ENCODE peak calls at places on chromosome 11, in ten cellular contexts. E, X, D, F, Y, M, C, L, P and R are unnamed samples.

GRCh38 chr11:55726715-55727324 is 46.4 kb upstream of the OR5D13 start:
- DNase-seq in E (no peak), X (no peak), D (no peak), F (no peak), Y (peak; percentile 31), M (no peak), C (no peak), L (no peak), P (no peak), R (no peak)

GRCh38 chr11:73875840-73876239 is 806 bp downstream of the COA4 start:
- DNase-seq in E (no peak), X (no peak), D (no peak), F (no peak), Y (no peak), M (peak; percentile 15), C (peak; percentile 17), L (peak; percentile 32), P (no peak), R (no peak)

GRCh38 chr11:130533113-130533803 is 84.8 kb downstream of the ADAMTS15 start:
- DNase-seq in E (no peak), X (no peak), D (peak; percentile 91), F (no peak), Y (no peak), M (no peak), C (no peak), L (no peak), P (no peak), R (no peak)

GRCh38 chr11:100981196-100981824 is 148.3 kb downstream of the PGR start:
- DNase-seq in E (no peak), X (no peak), D (peak; percentile 30), F (no peak), Y (no peak), M (no peak), C (no peak), L (no peak), P (no peak), R (no peak)

GRCh38 chr11:18700375-18700774 is 1.8 kb downstream of the TMEM86A start:
- DNase-seq in E (no peak), X (no peak), D (peak; percentile 84), F (no peak), Y (no peak), M (peak; percentile 24), C (no peak), L (no peak), P (no peak), R (no peak)

GRCh38 chr11:36131719-36132349 is 157.4 kb downstream of the COMMD9 start:
- DNase-seq in E (no peak), X (no peak), D (peak; percentile 44), F (peak; percentile 17), Y (peak; percentile 47), M (peak; percentile 45), C (peak; percentile 71), L (peak; percentile 81), P (peak; percentile 24), R (peak; percentile 57)

GRCh38 chr11:67632175-67632981 is 2.6 kb upstream of the NUDT8 start:
- DNase-seq in E (no peak), X (no peak), D (no peak), F (no peak), Y (no peak), M (no peak), C (no peak), L (no peak), P (peak; percentile 57), R (peak; percentile 91)

GRCh38 chr11:111195192-111195591 is 50.3 kb upstream of the POU2AF2 start:
- DNase-seq in E (no peak), X (no peak), D (no peak), F (no peak), Y (peak; percentile 42), M (no peak), C (no peak), L (no peak), P (no peak), R (no peak)

GRCh38 chr11:73384871-73385692 is 8.9 kb downstream of the RELT start:
- DNase-seq in E (no peak), X (no peak), D (no peak), F (no peak), Y (no peak), M (peak; percentile 18), C (peak; percentile 53), L (peak; percentile 21), P (peak; percentile 73), R (no peak)

GRCh38 chr11:118437046-118437735 is 899 bp downstream of the KMT2A start:
- DNase-seq in E (peak; percentile 83), X (peak; percentile 19), D (peak; percentile 49), F (no peak), Y (peak; percentile 12), M (peak; percentile 64), C (peak; percentile 34), L (peak; percentile 68), P (no peak), R (peak; percentile 53)

GRCh38 chr11:21785351-21785750 is 407.5 kb upstream of the ANO5 start:
- DNase-seq in E (no peak), X (no peak), D (no peak), F (no peak), Y (no peak), M (no peak), C (no peak), L (no peak), P (no peak), R (no peak)